ENCODE peak calls at places on chromosomes 2 and 18, in four cellular contexts. M is M059J; D is stimulated activated CD4-positive, alpha-beta T cell treated with anti-CD3 and anti-CD28 coated beads, Interleukin-2, amount 100 ng/mL, for 24 hours; P is ovary. B is an unnamed sample.

GRCh38 chr18:31512203-31512764 is 14.3 kb downstream of the DSG2 start:
- DNase-seq in M (peak; percentile 27), P (no peak), D (no peak), B (no peak)

GRCh38 chr2:131656816-131657633 is 129.3 kb downstream of the CCDC74A start:
- DNase-seq in M (no peak), D (no peak), P (no peak), B (no peak)

GRCh38 chr2:239441261-239441701 is 40.5 kb upstream of the HDAC4 start:
- DNase-seq in P (no peak), D (no peak), M (no peak), B (no peak)

GRCh38 chr2:192578780-192579179 is 384.0 kb upstream of the TMEFF2 start:
- DNase-seq in M (no peak), D (no peak), P (no peak), B (no peak)

GRCh38 chr2:241156997-241157441 is 6.8 kb downstream of the PPP1R7 start:
- DNase-seq in M (no peak), D (no peak), P (no peak), B (no peak)

GRCh38 chr2:113185643-113186315 is 12.0 kb downstream of the PSD4 start:
- DNase-seq in D (no peak), P (no peak), M (peak; percentile 87), B (no peak)

GRCh38 chr2:38073211-38074005 is 2.5 kb downstream of the CYP1B1 start:
- DNase-seq in M (no peak), D (peak; percentile 16), P (no peak), B (no peak)

GRCh38 chr2:228987441-228988155 is 283.5 kb downstream of the PID1 start:
- DNase-seq in M (peak; percentile 19), P (no peak), D (no peak), B (no peak)

GRCh38 chr2:105056245-105056644 is 18.4 kb downstream of the MRPS9 start:
- DNase-seq in M (no peak), P (no peak), D (no peak), B (no peak)

GRCh38 chr2:8059255-8059654 is 622.6 kb upstream of the ID2 start:
- DNase-seq in D (no peak), P (no peak), M (no peak), B (no peak)

GRCh38 chr2:235378261-235378660 is 115.6 kb upstream of the AGAP1 start:
- DNase-seq in P (no peak), D (no peak), M (peak; percentile 62), B (no peak)

GRCh38 chr2:216650607-216651229 is 17.5 kb downstream of the IGFBP2 start:
- DNase-seq in M (no peak), D (no peak), P (no peak), B (no peak)

GRCh38 chr2:149902104-149902503 is 314.5 kb upstream of the MMADHC start:
- DNase-seq in P (no peak), D (no peak), M (peak; percentile 34), B (no peak)

GRCh38 chr2:65370387-65371093 is 61.9 kb downstream of the SPRED2 start:
- DNase-seq in M (peak; percentile 23), D (no peak), P (no peak), B (no peak)

GRCh38 chr18:10140928-10141327 is 227.1 kb downstream of the VAPA start:
- DNase-seq in D (no peak), M (peak; percentile 86), P (no peak), B (no peak)

GRCh38 chr2:161796192-161796591 is 172.0 kb downstream of the SLC4A10 start:
- DNase-seq in M (peak; percentile 3), P (no peak), D (no peak), B (no peak)

GRCh38 chr2:240435955-240436625 is 627 bp downstream of the GPC1 start:
- DNase-seq in D (peak; percentile 34), P (peak; percentile 41), M (peak; percentile 36), B (no peak)

GRCh38 chr18:13444430-13445240 is 226.1 kb downstream of the LDLRAD4 start:
- DNase-seq in D (no peak), P (no peak), M (no peak), B (no peak)

GRCh38 chr2:238043851-238044250 is 16.9 kb upstream of the SCLY start:
- DNase-seq in D (no peak), M (no peak), P (no peak), B (no peak)